ENCODE peak calls at places on chromosomes 13 and 19, in nine cellular contexts. One of them, this sample, is unnamed.

GRCh38 chr19:44757735-44758505 is 9.4 kb downstream of the BCL3 start:
- DNase-seq in NCI-H748 treated with DMSO at 0.1 percent for 48 hours: no peak
- DNase-seq in hippocampal formation: no peak
- DNase-seq in progenitor cell of endocrine pancreas: peak; percentile 47
- DNase-seq in activated naive CD4-positive, alpha-beta T cell treated with anti-CD3 and anti-CD28 coated beads for 36 hours: no peak
- DNase-seq in thoracic aorta: no peak
- DNase-seq in ascending aorta: no peak
- DNase-seq in NCI-H774: no peak
- DNase-seq in GM13976: no peak
- DNase-seq in this sample: no peak

GRCh38 chr13:24279706-24280105 is 29.7 kb upstream of the C1QTNF9 start:
- DNase-seq in NCI-H748 treated with DMSO at 0.1 percent for 48 hours: no peak
- DNase-seq in hippocampal formation: no peak
- DNase-seq in progenitor cell of endocrine pancreas: no peak
- DNase-seq in activated naive CD4-positive, alpha-beta T cell treated with anti-CD3 and anti-CD28 coated beads for 36 hours: no peak
- DNase-seq in thoracic aorta: no peak
- DNase-seq in ascending aorta: no peak
- DNase-seq in NCI-H774: no peak
- DNase-seq in GM13976: no peak
- DNase-seq in this sample: no peak

GRCh38 chr19:50213925-50214324 is 10.5 kb downstream of the MYH14 start:
- DNase-seq in NCI-H748 treated with DMSO at 0.1 percent for 48 hours: no peak
- DNase-seq in hippocampal formation: no peak
- DNase-seq in progenitor cell of endocrine pancreas: no peak
- DNase-seq in activated naive CD4-positive, alpha-beta T cell treated with anti-CD3 and anti-CD28 coated beads for 36 hours: no peak
- DNase-seq in thoracic aorta: no peak
- DNase-seq in ascending aorta: no peak
- DNase-seq in NCI-H774: no peak
- DNase-seq in GM13976: no peak
- DNase-seq in this sample: no peak

GRCh38 chr19:52991484-52991883 is 22.2 kb upstream of the ERVV-1 start:
- DNase-seq in NCI-H748 treated with DMSO at 0.1 percent for 48 hours: no peak
- DNase-seq in hippocampal formation: no peak
- DNase-seq in progenitor cell of endocrine pancreas: no peak
- DNase-seq in activated naive CD4-positive, alpha-beta T cell treated with anti-CD3 and anti-CD28 coated beads for 36 hours: no peak
- DNase-seq in thoracic aorta: no peak
- DNase-seq in ascending aorta: no peak
- DNase-seq in NCI-H774: no peak
- DNase-seq in GM13976: no peak
- DNase-seq in this sample: no peak

GRCh38 chr19:57903298-57904174 is 12.9 kb downstream of the ZNF417 start:
- DNase-seq in NCI-H748 treated with DMSO at 0.1 percent for 48 hours: peak; percentile 43
- DNase-seq in hippocampal formation: peak; percentile 50
- DNase-seq in progenitor cell of endocrine pancreas: no peak
- DNase-seq in activated naive CD4-positive, alpha-beta T cell treated with anti-CD3 and anti-CD28 coated beads for 36 hours: no peak
- DNase-seq in thoracic aorta: no peak
- DNase-seq in ascending aorta: no peak
- DNase-seq in NCI-H774: no peak
- DNase-seq in GM13976: no peak
- DNase-seq in this sample: peak; percentile 9

GRCh38 chr19:16381756-16382401 is 57.3 kb downstream of the KLF2 start:
- DNase-seq in NCI-H748 treated with DMSO at 0.1 percent for 48 hours: no peak
- DNase-seq in hippocampal formation: peak; percentile 41
- DNase-seq in progenitor cell of endocrine pancreas: no peak
- DNase-seq in activated naive CD4-positive, alpha-beta T cell treated with anti-CD3 and anti-CD28 coated beads for 36 hours: no peak
- DNase-seq in thoracic aorta: peak; percentile 90
- DNase-seq in ascending aorta: peak; percentile 94
- DNase-seq in NCI-H774: no peak
- DNase-seq in GM13976: no peak
- DNase-seq in this sample: no peak

GRCh38 chr13:29993716-29994488 is 143.5 kb upstream of the UBL3 start:
- DNase-seq in NCI-H748 treated with DMSO at 0.1 percent for 48 hours: no peak
- DNase-seq in hippocampal formation: no peak
- DNase-seq in progenitor cell of endocrine pancreas: no peak
- DNase-seq in activated naive CD4-positive, alpha-beta T cell treated with anti-CD3 and anti-CD28 coated beads for 36 hours: no peak
- DNase-seq in thoracic aorta: no peak
- DNase-seq in ascending aorta: no peak
- DNase-seq in NCI-H774: no peak
- DNase-seq in GM13976: no peak
- DNase-seq in this sample: peak; percentile 38

GRCh38 chr13:105915451-105915850 is 620.0 kb downstream of the EFNB2 start:
- DNase-seq in NCI-H748 treated with DMSO at 0.1 percent for 48 hours: no peak
- DNase-seq in hippocampal formation: no peak
- DNase-seq in progenitor cell of endocrine pancreas: no peak
- DNase-seq in activated naive CD4-positive, alpha-beta T cell treated with anti-CD3 and anti-CD28 coated beads for 36 hours: no peak
- DNase-seq in thoracic aorta: no peak
- DNase-seq in ascending aorta: no peak
- DNase-seq in NCI-H774: no peak
- DNase-seq in GM13976: no peak
- DNase-seq in this sample: no peak

GRCh38 chr19:17766543-17767131 is 15.4 kb downstream of the FCHO1 start:
- DNase-seq in NCI-H748 treated with DMSO at 0.1 percent for 48 hours: peak; percentile 37
- DNase-seq in hippocampal formation: peak; percentile 10
- DNase-seq in progenitor cell of endocrine pancreas: peak; percentile 70
- DNase-seq in activated naive CD4-positive, alpha-beta T cell treated with anti-CD3 and anti-CD28 coated beads for 36 hours: peak; percentile 43
- DNase-seq in thoracic aorta: no peak
- DNase-seq in ascending aorta: no peak
- DNase-seq in NCI-H774: peak; percentile 28
- DNase-seq in GM13976: peak; percentile 74
- DNase-seq in this sample: no peak

GRCh38 chr13:98368019-98368418 is 190.9 kb upstream of the RNF113B start:
- DNase-seq in NCI-H748 treated with DMSO at 0.1 percent for 48 hours: no peak
- DNase-seq in hippocampal formation: no peak
- DNase-seq in progenitor cell of endocrine pancreas: no peak
- DNase-seq in activated naive CD4-positive, alpha-beta T cell treated with anti-CD3 and anti-CD28 coated beads for 36 hours: no peak
- DNase-seq in thoracic aorta: no peak
- DNase-seq in ascending aorta: no peak
- DNase-seq in NCI-H774: no peak
- DNase-seq in GM13976: no peak
- DNase-seq in this sample: no peak

GRCh38 chr19:5696196-5697021 is 6.3 kb downstream of the RPL36 start:
- DNase-seq in NCI-H748 treated with DMSO at 0.1 percent for 48 hours: no peak
- DNase-seq in hippocampal formation: no peak
- DNase-seq in progenitor cell of endocrine pancreas: no peak
- DNase-seq in activated naive CD4-positive, alpha-beta T cell treated with anti-CD3 and anti-CD28 coated beads for 36 hours: no peak
- DNase-seq in thoracic aorta: no peak
- DNase-seq in ascending aorta: no peak
- DNase-seq in NCI-H774: no peak
- DNase-seq in GM13976: no peak
- DNase-seq in this sample: no peak

GRCh38 chr13:30895773-30896172 is 10.3 kb upstream of the MEDAG start:
- DNase-seq in NCI-H748 treated with DMSO at 0.1 percent for 48 hours: no peak
- DNase-seq in hippocampal formation: no peak
- DNase-seq in progenitor cell of endocrine pancreas: no peak
- DNase-seq in activated naive CD4-positive, alpha-beta T cell treated with anti-CD3 and anti-CD28 coated beads for 36 hours: no peak
- DNase-seq in thoracic aorta: peak; percentile 64
- DNase-seq in ascending aorta: peak; percentile 65
- DNase-seq in NCI-H774: no peak
- DNase-seq in GM13976: no peak
- DNase-seq in this sample: peak; percentile 70

GRCh38 chr19:35704218-35704617 is at the start of gene ZBTB32:
- DNase-seq in NCI-H748 treated with DMSO at 0.1 percent for 48 hours: no peak
- DNase-seq in hippocampal formation: no peak
- DNase-seq in progenitor cell of endocrine pancreas: peak; percentile 41
- DNase-seq in activated naive CD4-positive, alpha-beta T cell treated with anti-CD3 and anti-CD28 coated beads for 36 hours: no peak
- DNase-seq in thoracic aorta: no peak
- DNase-seq in ascending aorta: no peak
- DNase-seq in NCI-H774: peak; percentile 3
- DNase-seq in GM13976: peak; percentile 37
- DNase-seq in this sample: no peak

GRCh38 chr13:87975035-87975434 is 303.9 kb downstream of the SLITRK5 start:
- DNase-seq in NCI-H748 treated with DMSO at 0.1 percent for 48 hours: no peak
- DNase-seq in hippocampal formation: no peak
- DNase-seq in progenitor cell of endocrine pancreas: no peak
- DNase-seq in activated naive CD4-positive, alpha-beta T cell treated with anti-CD3 and anti-CD28 coated beads for 36 hours: no peak
- DNase-seq in thoracic aorta: no peak
- DNase-seq in ascending aorta: no peak
- DNase-seq in NCI-H774: no peak
- DNase-seq in GM13976: no peak
- DNase-seq in this sample: no peak

GRCh38 chr19:53463263-53463662 is 4.3 kb upstream of the ZNF813 start:
- DNase-seq in NCI-H748 treated with DMSO at 0.1 percent for 48 hours: no peak
- DNase-seq in hippocampal formation: peak; percentile 70
- DNase-seq in progenitor cell of endocrine pancreas: no peak
- DNase-seq in activated naive CD4-positive, alpha-beta T cell treated with anti-CD3 and anti-CD28 coated beads for 36 hours: no peak
- DNase-seq in thoracic aorta: no peak
- DNase-seq in ascending aorta: no peak
- DNase-seq in NCI-H774: no peak
- DNase-seq in GM13976: no peak
- DNase-seq in this sample: no peak

GRCh38 chr19:1653300-1653628 is 849 bp upstream of the TCF3 start:
- DNase-seq in NCI-H748 treated with DMSO at 0.1 percent for 48 hours: no peak
- DNase-seq in hippocampal formation: no peak
- DNase-seq in progenitor cell of endocrine pancreas: no peak
- DNase-seq in activated naive CD4-positive, alpha-beta T cell treated with anti-CD3 and anti-CD28 coated beads for 36 hours: no peak
- DNase-seq in thoracic aorta: no peak
- DNase-seq in ascending aorta: no peak
- DNase-seq in NCI-H774: no peak
- DNase-seq in GM13976: no peak
- DNase-seq in this sample: no peak

GRCh38 chr13:21668665-21669599 is 1.9 kb upstream of the FGF9 start:
- DNase-seq in NCI-H748 treated with DMSO at 0.1 percent for 48 hours: peak; percentile 58
- DNase-seq in hippocampal formation: no peak
- DNase-seq in progenitor cell of endocrine pancreas: peak; percentile 31
- DNase-seq in activated naive CD4-positive, alpha-beta T cell treated with anti-CD3 and anti-CD28 coated beads for 36 hours: peak; percentile 58
- DNase-seq in thoracic aorta: no peak
- DNase-seq in ascending aorta: no peak
- DNase-seq in NCI-H774: no peak
- DNase-seq in GM13976: peak; percentile 34
- DNase-seq in this sample: no peak

GRCh38 chr13:67353891-67354459 is 123.8 kb upstream of the PCDH9 start:
- DNase-seq in NCI-H748 treated with DMSO at 0.1 percent for 48 hours: no peak
- DNase-seq in hippocampal formation: no peak
- DNase-seq in progenitor cell of endocrine pancreas: no peak
- DNase-seq in activated naive CD4-positive, alpha-beta T cell treated with anti-CD3 and anti-CD28 coated beads for 36 hours: no peak
- DNase-seq in thoracic aorta: no peak
- DNase-seq in ascending aorta: no peak
- DNase-seq in NCI-H774: no peak
- DNase-seq in GM13976: no peak
- DNase-seq in this sample: no peak

GRCh38 chr13:22717036-22717435 is 463.7 kb upstream of the SGCG start:
- DNase-seq in NCI-H748 treated with DMSO at 0.1 percent for 48 hours: no peak
- DNase-seq in hippocampal formation: peak; percentile 30
- DNase-seq in progenitor cell of endocrine pancreas: no peak
- DNase-seq in activated naive CD4-positive, alpha-beta T cell treated with anti-CD3 and anti-CD28 coated beads for 36 hours: no peak
- DNase-seq in thoracic aorta: no peak
- DNase-seq in ascending aorta: no peak
- DNase-seq in NCI-H774: no peak
- DNase-seq in GM13976: no peak
- DNase-seq in this sample: no peak

GRCh38 chr13:56558698-56559320 is 581.9 kb upstream of the PRR20A start:
- DNase-seq in NCI-H748 treated with DMSO at 0.1 percent for 48 hours: no peak
- DNase-seq in hippocampal formation: no peak
- DNase-seq in progenitor cell of endocrine pancreas: no peak
- DNase-seq in activated naive CD4-positive, alpha-beta T cell treated with anti-CD3 and anti-CD28 coated beads for 36 hours: no peak
- DNase-seq in thoracic aorta: no peak
- DNase-seq in ascending aorta: no peak
- DNase-seq in NCI-H774: no peak
- DNase-seq in GM13976: no peak
- DNase-seq in this sample: no peak

GRCh38 chr13:21894091-21894490 is 223.2 kb downstream of the FGF9 start:
- DNase-seq in NCI-H748 treated with DMSO at 0.1 percent for 48 hours: peak; percentile 99
- DNase-seq in hippocampal formation: no peak
- DNase-seq in progenitor cell of endocrine pancreas: no peak
- DNase-seq in activated naive CD4-positive, alpha-beta T cell treated with anti-CD3 and anti-CD28 coated beads for 36 hours: no peak
- DNase-seq in thoracic aorta: no peak
- DNase-seq in ascending aorta: no peak
- DNase-seq in NCI-H774: peak; percentile 58
- DNase-seq in GM13976: no peak
- DNase-seq in this sample: no peak

GRCh38 chr13:113732176-113732960 is 26.7 kb upstream of the TMEM255B start:
- DNase-seq in NCI-H748 treated with DMSO at 0.1 percent for 48 hours: no peak
- DNase-seq in hippocampal formation: no peak
- DNase-seq in progenitor cell of endocrine pancreas: no peak
- DNase-seq in activated naive CD4-positive, alpha-beta T cell treated with anti-CD3 and anti-CD28 coated beads for 36 hours: no peak
- DNase-seq in thoracic aorta: no peak
- DNase-seq in ascending aorta: no peak
- DNase-seq in NCI-H774: no peak
- DNase-seq in GM13976: no peak
- DNase-seq in this sample: no peak

GRCh38 chr19:40331052-40331451 is 17.1 kb downstream of the C19orf47 start:
- DNase-seq in NCI-H748 treated with DMSO at 0.1 percent for 48 hours: no peak
- DNase-seq in hippocampal formation: no peak
- DNase-seq in progenitor cell of endocrine pancreas: no peak
- DNase-seq in activated naive CD4-positive, alpha-beta T cell treated with anti-CD3 and anti-CD28 coated beads for 36 hours: no peak
- DNase-seq in thoracic aorta: no peak
- DNase-seq in ascending aorta: no peak
- DNase-seq in NCI-H774: no peak
- DNase-seq in GM13976: no peak
- DNase-seq in this sample: no peak

GRCh38 chr19:30536975-30537374 is 164.8 kb downstream of the ZNF536 start:
- DNase-seq in NCI-H748 treated with DMSO at 0.1 percent for 48 hours: no peak
- DNase-seq in hippocampal formation: no peak
- DNase-seq in progenitor cell of endocrine pancreas: no peak
- DNase-seq in activated naive CD4-positive, alpha-beta T cell treated with anti-CD3 and anti-CD28 coated beads for 36 hours: no peak
- DNase-seq in thoracic aorta: no peak
- DNase-seq in ascending aorta: no peak
- DNase-seq in NCI-H774: no peak
- DNase-seq in GM13976: no peak
- DNase-seq in this sample: no peak

GRCh38 chr19:18629166-18630088 is 7.4 kb upstream of the KLHL26 start:
- DNase-seq in NCI-H748 treated with DMSO at 0.1 percent for 48 hours: no peak
- DNase-seq in hippocampal formation: no peak
- DNase-seq in progenitor cell of endocrine pancreas: no peak
- DNase-seq in activated naive CD4-positive, alpha-beta T cell treated with anti-CD3 and anti-CD28 coated beads for 36 hours: no peak
- DNase-seq in thoracic aorta: no peak
- DNase-seq in ascending aorta: no peak
- DNase-seq in NCI-H774: no peak
- DNase-seq in GM13976: no peak
- DNase-seq in this sample: no peak